ENCODE peak calls at places on chromosomes 6 and 20, in seven cellular contexts. S is GM12878, J is HCT116, H is HepG2, Y is SK-N-SH, L is H1, Q is K562. K is an unnamed sample.

GRCh38 chr20:58081842-58082241 is 146.6 kb downstream of the ANKRD60 start:
- DNase-seq in L (no peak), S (no peak), Y (no peak), H (no peak), J (no peak), Q (no peak), K (no peak)

GRCh38 chr20:63064745-63065711 is 58.3 kb upstream of the BHLHE23 start:
- DNase-seq in S (no peak), J (no peak), Q (no peak), L (no peak), Y (no peak), H (no peak), K (no peak)

GRCh38 chr6:31293343-31293742 is 21.5 kb upstream of the HLA-C start:
- DNase-seq in S (no peak), Q (no peak), H (peak), Y (no peak), L (no peak), J (no peak), K (peak)

GRCh38 chr20:47464380-47465101 is 37.1 kb upstream of the NCOA3 start:
- DNase-seq in J (peak), H (peak), L (no peak), Q (no peak), Y (peak), S (no peak), K (peak)

GRCh38 chr6:162177733-162178132 is 549.8 kb downstream of the PRKN start:
- DNase-seq in J (no peak), S (no peak), H (no peak), Q (no peak), Y (peak), L (no peak), K (peak)

GRCh38 chr6:69601132-69601531 is 195.7 kb downstream of the LMBRD1 start:
- DNase-seq in Y (peak), L (no peak), H (no peak), Q (no peak), S (no peak), J (no peak), K (no peak)

GRCh38 chr20:33415948-33416347 is 14.6 kb upstream of the CDK5RAP1 start:
- DNase-seq in Y (peak), Q (peak), S (no peak), H (peak), L (peak), J (no peak), K (peak)

GRCh38 chr6:148441454-148441911 is 98.8 kb downstream of the SASH1 start:
- DNase-seq in Y (no peak), Q (no peak), S (no peak), H (peak), J (peak), L (no peak), K (peak)

GRCh38 chr6:154438882-154439281 is 71.6 kb downstream of the CNKSR3 start:
- DNase-seq in J (no peak), Y (no peak), Q (peak), L (no peak), H (no peak), S (no peak), K (no peak)

GRCh38 chr20:18258126-18258860 is 30.0 kb upstream of the ZNF133 start:
- DNase-seq in H (peak), Y (peak), J (no peak), Q (no peak), S (no peak), L (no peak), K (no peak)
- TF ChIP-seq JUND in H (no peak), Y (no peak), J (no peak), Q (no peak), S (no peak), L (no peak), K (no peak)

GRCh38 chr6:89298680-89299450 is 16.2 kb downstream of the GABRR2 start:
- DNase-seq in H (peak), S (peak), Q (no peak), J (peak), L (no peak), Y (no peak), K (no peak)
- TF ChIP-seq JUND in H (no peak), S (peak), Q (no peak), J (no peak), L (no peak), Y (no peak), K (no peak)

GRCh38 chr20:21702553-21703467 is 2.7 kb upstream of the PAX1 start:
- DNase-seq in Y (peak), H (peak), L (no peak), J (no peak), Q (peak), S (no peak), K (no peak)
- TF ChIP-seq JUND in Y (no peak), H (no peak), L (no peak), J (no peak), Q (no peak), S (no peak), K (no peak)

DNA sequence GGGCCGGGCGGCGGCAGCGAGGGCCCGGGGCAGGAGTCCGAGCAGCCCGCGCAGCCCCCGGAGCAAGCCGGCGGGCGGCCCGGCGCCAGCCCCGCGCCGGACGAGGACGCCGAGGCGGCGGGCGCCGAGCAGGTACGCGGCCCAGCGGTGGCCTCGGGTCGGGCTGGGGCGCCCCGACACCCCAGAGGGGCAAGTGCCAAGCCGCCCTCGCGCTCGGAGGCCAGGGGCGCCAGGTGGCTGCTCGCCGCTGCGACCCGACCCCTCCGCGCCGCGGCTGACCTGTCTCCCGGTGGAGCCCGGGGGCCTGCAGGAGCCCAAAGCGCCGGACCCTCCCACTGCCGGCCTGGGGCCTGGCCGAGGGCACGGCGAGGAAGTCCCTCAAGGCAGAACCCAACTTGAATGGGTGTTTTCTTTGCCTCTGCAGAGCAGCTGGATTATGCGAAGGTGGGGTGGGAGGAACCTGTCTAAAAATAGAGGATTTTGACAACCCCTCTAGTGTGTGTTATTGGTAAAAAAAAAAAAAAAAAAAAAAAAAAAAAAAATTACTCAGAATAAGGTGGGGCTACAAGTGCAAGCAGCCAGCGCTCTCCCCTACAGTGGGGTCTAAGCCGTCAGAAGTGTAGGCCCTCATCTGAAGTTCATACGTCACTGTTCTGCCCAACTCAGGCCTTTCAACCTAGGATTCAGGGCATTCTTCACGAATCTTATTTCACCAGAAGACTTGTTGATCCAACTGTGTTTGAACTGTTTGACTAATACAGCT is 609 bp downstream of the OGFRL1 start:
- DNase-seq in Y (peak), J (no peak), H (no peak), Q (no peak), S (no peak), L (no peak), K (peak)
- TF ChIP-seq JUND in Y (no peak), J (no peak), H (no peak), Q (no peak), S (no peak), L (no peak), K (no peak)

GRCh38 chr6:158015188-158015506 is 33.5 kb downstream of the SYNJ2 start:
- DNase-seq in J (no peak), Y (no peak), S (no peak), L (no peak), H (no peak), Q (no peak), K (no peak)
- TF ChIP-seq JUND in J (no peak), Y (no peak), S (no peak), L (no peak), H (no peak), Q (no peak), K (no peak)

K was measured in T47D.